ENCODE peak calls at places on chromosomes 4 and X, in eight cellular contexts. W is mesendoderm; T is CD8-positive, alpha-beta T cell; F is kidney epithelial cell; A is bronchial epithelial cell; O is Panc1; S is astrocyte; B is AG09309. C is an unnamed sample.

GRCh38 chr4:74447636-74448233 is 2.8 kb downstream of the AREG start:
- DNase-seq in W (no peak), S (no peak), T (no peak), A (no peak), F (no peak), O (no peak), B (no peak), C (no peak)

GRCh38 chr4:3526456-3526855 is 5.8 kb downstream of the LRPAP1 start:
- DNase-seq in B (no peak), W (no peak), F (no peak), T (no peak), S (no peak), A (no peak), O (no peak), C (no peak)

GRCh38 chr4:168541608-168541953 is 44.7 kb downstream of the PALLD start:
- DNase-seq in F (no peak), T (no peak), B (peak), W (no peak), A (peak), O (no peak), S (peak), C (no peak)

GRCh38 chr4:88610771-88611170 is 18.5 kb downstream of the HERC3 start:
- DNase-seq in O (no peak), F (peak), S (peak), B (no peak), T (no peak), A (no peak), W (no peak), C (peak)

GRCh38 chr4:94934201-94934600 is 176.4 kb downstream of the BMPR1B start:
- DNase-seq in A (peak), W (no peak), T (no peak), O (no peak), B (no peak), F (no peak), S (peak), C (no peak)

GRCh38 chr4:132297346-132297745 is 851.7 kb upstream of the PCDH10 start:
- DNase-seq in A (no peak), S (peak), B (no peak), T (no peak), O (no peak), F (no peak), W (peak), C (no peak)

GRCh38 chrX:119790977-119791436 is 423 bp downstream of the RPL39 start:
- DNase-seq in B (no peak), W (peak), O (no peak), T (peak), S (peak), A (peak), F (no peak), C (no peak)

GRCh38 chrX:122504026-122504425 is 680.1 kb upstream of the GRIA3 start:
- DNase-seq in S (peak), F (no peak), O (no peak), T (no peak), A (peak), W (no peak), B (no peak), C (no peak)

GRCh38 chr4:187612211-187612780 is 383.3 kb upstream of the ZFP42 start:
- DNase-seq in F (no peak), O (no peak), A (no peak), B (no peak), T (no peak), W (peak), S (peak), C (no peak)

GRCh38 chr4:161696957-161697356 is 466.8 kb downstream of the FSTL5 start:
- DNase-seq in T (no peak), O (no peak), W (peak), B (no peak), F (no peak), A (peak), S (no peak), C (no peak)

GRCh38 chrX:154470434-154470833 is 8.6 kb downstream of the LAGE3 start:
- DNase-seq in T (no peak), W (no peak), O (no peak), S (no peak), A (no peak), F (no peak), B (no peak), C (no peak)

GRCh38 chr4:39032218-39033085 is at the start of gene TMEM156:
- DNase-seq in A (peak), W (no peak), O (no peak), T (no peak), B (no peak), S (no peak), F (no peak), C (no peak)

GRCh38 chr4:2363951-2364653 is 54.3 kb downstream of the ZFYVE28 start:
- DNase-seq in T (no peak), W (no peak), S (no peak), B (no peak), O (no peak), A (no peak), F (no peak), C (no peak)
- H3K4me3 ChIP-seq in T (peak), W (no peak), S (peak), B (peak), O (no peak), A (peak), F (peak), C (peak)

DNA sequence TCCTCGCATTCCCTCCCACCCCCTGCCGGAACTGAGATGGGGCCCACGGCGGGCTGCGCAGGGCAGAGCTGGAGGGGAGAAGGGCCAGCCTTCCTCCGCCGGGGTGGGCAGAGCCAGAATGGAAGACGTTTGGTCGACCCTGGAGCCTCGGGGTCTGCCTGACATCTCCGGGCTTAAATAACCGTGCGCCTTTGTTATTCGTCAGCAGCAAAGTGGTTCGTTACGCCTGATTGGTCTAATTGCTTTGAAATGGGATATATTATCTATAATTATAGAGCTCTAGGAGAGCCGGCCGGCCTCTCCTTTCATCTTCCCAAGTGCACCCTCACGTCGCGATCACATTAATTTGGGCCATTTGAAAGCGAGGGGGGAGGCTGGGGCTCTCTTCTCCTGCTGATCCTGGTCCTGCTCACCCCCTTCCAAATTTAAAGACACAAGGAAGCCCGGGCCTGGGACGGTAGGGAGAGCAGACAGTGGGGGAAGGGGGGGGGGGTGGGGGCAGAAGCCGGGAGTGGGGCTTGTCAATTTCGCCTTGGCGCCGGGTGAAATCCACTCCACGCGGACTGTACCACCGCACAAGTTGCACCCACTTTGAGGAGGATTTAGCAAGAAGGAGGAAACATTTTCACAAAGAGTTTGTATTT is 4.7 kb upstream of the MSX1 start:
- DNase-seq in A (no peak), F (no peak), T (no peak), B (no peak), W (peak), O (no peak), S (no peak), C (no peak)
- H3K4me3 ChIP-seq in A (no peak), F (no peak), T (no peak), B (no peak), W (no peak), O (no peak), S (no peak), C (no peak)

DNA sequence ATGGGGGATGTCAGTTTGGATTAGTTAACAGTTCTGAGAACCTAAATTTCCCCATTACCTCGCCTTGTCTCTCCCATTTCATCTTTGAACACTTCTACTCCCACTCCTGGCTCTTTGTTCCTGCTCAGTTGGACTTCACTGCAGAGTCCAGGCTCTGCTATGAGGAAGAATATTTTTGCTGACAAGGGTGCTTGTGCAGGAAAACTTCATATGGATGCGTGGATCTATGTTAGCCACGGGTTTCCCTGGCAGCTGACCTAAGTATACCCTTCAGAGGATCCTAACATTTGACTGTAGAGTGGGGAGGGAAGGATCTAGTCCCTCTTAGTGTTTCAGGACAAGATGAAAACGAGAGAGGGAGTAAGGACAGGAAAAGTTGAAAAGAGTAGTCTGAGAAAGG is 238.1 kb downstream of the ARHGAP10 start:
- DNase-seq in T (no peak), A (no peak), B (no peak), W (no peak), S (no peak), F (no peak), O (no peak), C (no peak)
- H3K4me3 ChIP-seq in T (no peak), A (no peak), B (no peak), W (no peak), S (no peak), F (no peak), O (no peak), C (no peak)

GRCh38 chr4:6337331-6337935 is 67.8 kb downstream of the WFS1 start:
- DNase-seq in A (no peak), T (no peak), F (no peak), B (no peak), S (no peak), O (no peak), W (peak), C (no peak)
- H3K4me3 ChIP-seq in A (no peak), T (no peak), F (no peak), B (no peak), S (no peak), O (no peak), W (no peak), C (no peak)

GRCh38 chrX:131066237-131066636 is 8.1 kb downstream of the ARHGAP36 start:
- DNase-seq in W (no peak), A (no peak), B (no peak), T (no peak), F (no peak), S (no peak), O (no peak), C (no peak)
- H3K4me3 ChIP-seq in W (no peak), A (no peak), B (no peak), T (no peak), F (no peak), S (no peak), O (no peak), C (no peak)

GRCh38 chr4:85777908-85778808 is 303.2 kb downstream of the ARHGAP24 start:
- DNase-seq in F (no peak), T (no peak), A (no peak), B (no peak), S (no peak), O (no peak), W (peak), C (no peak)
- H3K4me3 ChIP-seq in F (peak), T (no peak), A (no peak), B (peak), S (peak), O (no peak), W (no peak), C (no peak)

GRCh38 chrX:65576160-65576559 is 41.6 kb upstream of the LAS1L start:
- DNase-seq in F (no peak), A (no peak), S (no peak), O (no peak), B (no peak), W (no peak), T (no peak), C (no peak)
- H3K4me3 ChIP-seq in F (no peak), A (no peak), S (no peak), O (no peak), B (no peak), W (no peak), T (no peak), C (no peak)

C was measured in retinal pigment epithelial cell.